ENCODE peak calls at places on chromosomes 11 and 22, in six cellular contexts. A is body of pancreas, U is endodermal cell, C is cardiac fibroblast, M is psoas muscle, T is AG04450. S is an unnamed sample.

GRCh38 chr22:50600967-50601668 is 525 bp downstream of the MAPK8IP2 start:
- DNase-seq in A (no peak), U (peak; percentile 55), M (no peak), T (no peak), C (no peak), S (no peak)

GRCh38 chr11:16791494-16791961 is 53.1 kb downstream of the C11orf58 start:
- DNase-seq in U (no peak), C (peak; percentile 95), T (peak; percentile 78), M (no peak), A (no peak), S (peak; percentile 62)

GRCh38 chr11:75328426-75329277 is 22.8 kb downstream of the ARRB1 start:
- DNase-seq in T (no peak), A (peak; percentile 77), M (peak; percentile 73), U (peak; percentile 91), C (peak; percentile 79), S (no peak)

GRCh38 chr11:113048820-113049555 is 87.8 kb downstream of the NCAM1 start:
- DNase-seq in M (no peak), U (no peak), T (no peak), C (peak; percentile 26), A (no peak), S (no peak)

GRCh38 chr11:2816941-2817421 is 68.6 kb downstream of the CDKN1C start:
- DNase-seq in A (no peak), T (peak; percentile 66), C (peak; percentile 22), U (no peak), M (peak; percentile 48), S (peak; percentile 71)

GRCh38 chr22:29716814-29717213 is 3.0 kb upstream of the CABP7 start:
- DNase-seq in U (peak; percentile 97), A (peak; percentile 73), T (peak; percentile 45), M (peak; percentile 70), C (peak; percentile 78), S (peak; percentile 25)

GRCh38 chr11:118658372-118659313 is 20.8 kb downstream of the TREH start:
- DNase-seq in C (no peak), M (no peak), T (no peak), U (peak; percentile 59), A (no peak), S (no peak)

GRCh38 chr11:35182317-35182939 is 43.5 kb downstream of the CD44 start:
- DNase-seq in C (no peak), U (no peak), M (no peak), T (no peak), A (no peak), S (no peak)

GRCh38 chr11:125141686-125142535 is 22.6 kb upstream of the PKNOX2 start:
- DNase-seq in A (peak; percentile 27), T (no peak), M (peak; percentile 64), C (peak; percentile 46), U (peak; percentile 96), S (no peak)

GRCh38 chr22:37486224-37486845 is at the start of gene MFNG:
- DNase-seq in T (no peak), A (peak; percentile 72), C (no peak), M (peak; percentile 80), U (peak; percentile 90), S (no peak)

GRCh38 chr11:68345776-68346728 is 33.7 kb downstream of the LRP5 start:
- DNase-seq in C (no peak), M (peak; percentile 76), U (no peak), T (no peak), A (no peak), S (no peak)

GRCh38 chr11:132784441-132784840 is 747.9 kb downstream of the OPCML start:
- DNase-seq in U (no peak), C (peak; percentile 11), M (no peak), T (no peak), A (no peak), S (no peak)

GRCh38 chr11:67665537-67666302 is 8.7 kb downstream of the ALDH3B2 start:
- DNase-seq in M (no peak), A (peak; percentile 56), T (no peak), U (peak; percentile 60), C (no peak), S (no peak)

GRCh38 chr11:94544832-94545640 is 1.3 kb downstream of the FUT4 start:
- DNase-seq in M (peak; percentile 62), T (no peak), A (peak; percentile 61), U (peak; percentile 79), C (no peak), S (no peak)

GRCh38 chr11:33735166-33735425 is 1.1 kb downstream of the CD59 start:
- DNase-seq in T (no peak), C (no peak), U (no peak), M (no peak), A (no peak), S (no peak)

GRCh38 chr11:783581-784015 is 6.3 kb downstream of the CEND1 start:
- DNase-seq in M (peak; percentile 96), A (peak; percentile 91), T (peak; percentile 89), U (peak; percentile 98), C (peak; percentile 75), S (peak; percentile 91)

GRCh38 chr22:33921576-33922181 is 1.4 kb upstream of the LARGE1 start:
- DNase-seq in C (peak; percentile 61), M (peak; percentile 75), A (peak; percentile 53), U (peak; percentile 94), T (peak; percentile 30), S (no peak)

GRCh38 chr22:26573026-26573662 is 16.8 kb downstream of the TPST2 start:
- DNase-seq in A (no peak), M (peak; percentile 69), T (no peak), C (peak; percentile 36), U (no peak), S (no peak)

GRCh38 chr11:92423635-92424034 is 199.0 kb downstream of the FAT3 start:
- DNase-seq in U (no peak), A (no peak), C (no peak), T (no peak), M (no peak), S (no peak)

GRCh38 chr11:33533668-33534067 is 167.0 kb downstream of the C11orf91 start:
- DNase-seq in M (no peak), U (no peak), T (no peak), C (peak; percentile 46), A (no peak), S (no peak)

GRCh38 chr11:111119751-111120150 is 125.8 kb upstream of the POU2AF2 start:
- DNase-seq in T (no peak), M (no peak), C (no peak), A (no peak), U (no peak), S (no peak)

GRCh38 chr11:65488273-65489058 is 10.4 kb upstream of the MALAT1 start:
- DNase-seq in U (no peak), A (peak; percentile 66), C (peak; percentile 80), M (peak; percentile 75), T (no peak), S (no peak)

GRCh38 chr11:3808846-3809623 is 675 bp downstream of the PGAP2 start:
- DNase-seq in A (peak; percentile 68), U (peak; percentile 79), C (peak; percentile 55), T (no peak), M (no peak), S (peak; percentile 29)

GRCh38 chr11:67022341-67022933 is 497 bp upstream of the SYT12 start:
- DNase-seq in T (peak; percentile 15), U (no peak), C (peak; percentile 60), A (peak; percentile 50), M (no peak), S (no peak)

GRCh38 chr22:30877662-30878515 is 90.7 kb downstream of the MORC2 start:
- DNase-seq in T (no peak), C (no peak), M (no peak), A (no peak), U (peak; percentile 34), S (no peak)

GRCh38 chr11:95767498-95767897 is 22.1 kb downstream of the FAM76B start:
- DNase-seq in C (peak; percentile 86), M (no peak), A (no peak), T (no peak), U (no peak), S (peak; percentile 18)

GRCh38 chr11:95768521-95768920 is 21.1 kb downstream of the FAM76B start:
- DNase-seq in T (no peak), U (no peak), M (no peak), C (peak; percentile 6), A (no peak), S (no peak)

GRCh38 chr11:95762513-95762912 is 27.1 kb downstream of the FAM76B start:
- DNase-seq in C (peak; percentile 11), A (no peak), T (no peak), M (no peak), U (no peak), S (no peak)

DNA sequence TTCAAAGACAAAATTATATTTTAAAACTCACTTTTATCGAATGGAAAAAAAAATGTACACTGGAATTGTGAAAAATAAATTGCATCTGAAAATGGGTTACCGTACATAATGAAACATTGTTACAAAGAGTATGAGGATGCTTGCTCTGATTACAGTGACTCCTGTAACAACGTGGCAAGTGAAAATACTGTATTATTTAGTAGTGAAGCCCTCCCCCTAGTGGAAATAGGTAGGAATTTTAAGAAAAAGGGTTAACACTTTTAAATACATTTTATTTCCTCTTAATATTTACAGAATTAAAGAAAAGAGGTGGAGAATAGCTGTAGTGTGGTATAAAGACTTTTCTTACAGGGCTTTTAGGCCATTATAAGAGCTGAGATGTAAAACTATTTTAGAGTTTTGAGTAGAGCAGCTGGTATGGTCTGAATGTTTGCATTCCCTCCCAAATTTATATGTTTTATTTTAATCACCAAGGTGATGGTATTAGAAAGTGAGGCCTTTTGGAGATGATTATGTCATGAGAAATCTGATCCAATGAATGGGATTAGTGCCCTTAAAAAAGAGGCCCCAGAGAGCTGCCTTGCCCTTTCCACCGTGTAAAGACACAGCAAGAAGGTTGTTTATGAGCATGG is 25.2 kb downstream of the FAM76B start:
- DNase-seq in A (no peak), C (peak; percentile 76), M (no peak), T (peak; percentile 38), U (no peak), S (peak; percentile 39)
- TF ChIP-seq CTCF in A (peak; percentile 73), C (peak; percentile 45), M (peak; percentile 69), T (peak; percentile 63), U (peak; percentile 86), S (peak; percentile 48)

DNA sequence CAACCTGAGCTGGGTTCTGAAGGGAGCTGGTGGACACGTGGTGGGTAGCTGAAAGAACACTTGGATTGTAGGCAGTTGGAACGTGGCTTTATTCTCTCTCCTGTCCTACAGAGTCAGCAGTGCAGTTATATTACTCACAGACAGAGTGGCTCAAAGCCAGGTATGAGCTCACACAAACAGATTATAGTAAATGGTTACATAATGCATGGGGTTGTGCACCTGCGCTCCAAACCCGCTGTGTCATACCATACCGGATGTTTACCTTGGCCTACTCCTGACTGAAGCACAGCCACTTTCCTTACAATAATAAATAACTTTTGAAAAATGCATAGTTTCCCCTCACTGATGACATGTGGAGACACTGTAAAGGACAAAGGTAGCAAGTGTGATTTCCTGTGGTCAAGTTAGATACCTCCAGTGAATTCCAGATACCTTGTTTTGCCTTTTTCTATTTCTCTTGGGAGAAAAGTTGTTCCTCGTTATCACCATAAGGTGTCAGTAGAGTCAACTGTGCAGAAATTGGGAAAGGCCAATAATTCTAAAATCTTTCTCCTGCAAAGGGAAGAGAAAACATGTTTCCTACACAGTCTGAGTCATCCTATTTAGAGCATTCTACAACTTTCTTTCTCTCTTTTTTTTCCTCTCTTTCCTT is 13.5 kb downstream of the MS4A6A start:
- DNase-seq in U (peak; percentile 65), A (peak; percentile 88), M (no peak), T (no peak), C (peak; percentile 58), S (no peak)
- TF ChIP-seq CTCF in U (peak; percentile 56), A (peak; percentile 49), M (peak; percentile 28), T (no peak), C (peak; percentile 35), S (no peak)

GRCh38 chr22:42948205-42948804 is 66.6 kb downstream of the PACSIN2 start:
- DNase-seq in C (no peak), U (no peak), T (no peak), M (no peak), A (no peak), S (no peak)
- TF ChIP-seq CTCF in C (no peak), U (no peak), T (no peak), M (no peak), A (no peak), S (no peak)

GRCh38 chr22:42930810-42931420 is 73.8 kb upstream of the ARFGAP3 start:
- DNase-seq in M (peak; percentile 74), U (peak; percentile 69), C (peak; percentile 70), A (peak; percentile 89), T (no peak), S (no peak)
- TF ChIP-seq CTCF in M (peak; percentile 10), U (peak; percentile 45), C (peak; percentile 34), A (peak; percentile 37), T (no peak), S (peak; percentile 9)